ENCODE peak calls at places on chromosomes 5 and 9, in seven cellular contexts. One of them, this sample, is unnamed.

GRCh38 chr9:101409079-101409477 is 10.4 kb downstream of the ZNF189 start:
- DNase-seq in brain microvascular endothelial cell: no peak
- DNase-seq in foreskin fibroblast: no peak
- DNase-seq in gastrocnemius medialis: no peak
- DNase-seq in H1: no peak
- DNase-seq in stomach: no peak
- DNase-seq in A549: peak
- DNase-seq in this sample: no peak

GRCh38 chr5:90477816-90478215 is 3.2 kb downstream of the POLR3G start:
- DNase-seq in brain microvascular endothelial cell: no peak
- DNase-seq in foreskin fibroblast: no peak
- DNase-seq in gastrocnemius medialis: no peak
- DNase-seq in H1: no peak
- DNase-seq in stomach: no peak
- DNase-seq in A549: no peak
- DNase-seq in this sample: no peak

GRCh38 chr5:1763548-1763911 is 36.1 kb downstream of the MRPL36 start:
- DNase-seq in brain microvascular endothelial cell: peak
- DNase-seq in foreskin fibroblast: peak
- DNase-seq in gastrocnemius medialis: no peak
- DNase-seq in H1: peak
- DNase-seq in stomach: no peak
- DNase-seq in A549: peak
- DNase-seq in this sample: peak

GRCh38 chr5:44511596-44511995 is 122.4 kb upstream of the FGF10 start:
- DNase-seq in brain microvascular endothelial cell: no peak
- DNase-seq in foreskin fibroblast: no peak
- DNase-seq in gastrocnemius medialis: no peak
- DNase-seq in H1: no peak
- DNase-seq in stomach: no peak
- DNase-seq in A549: no peak
- DNase-seq in this sample: no peak

GRCh38 chr9:87443006-87443405 is 54.7 kb upstream of the DAPK1 start:
- DNase-seq in brain microvascular endothelial cell: no peak
- DNase-seq in foreskin fibroblast: no peak
- DNase-seq in gastrocnemius medialis: no peak
- DNase-seq in H1: no peak
- DNase-seq in stomach: no peak
- DNase-seq in A549: no peak
- DNase-seq in this sample: no peak

GRCh38 chr9:92196909-92197308 is 81.7 kb upstream of the SPTLC1 start:
- DNase-seq in brain microvascular endothelial cell: peak
- DNase-seq in foreskin fibroblast: peak
- DNase-seq in gastrocnemius medialis: no peak
- DNase-seq in H1: no peak
- DNase-seq in stomach: no peak
- DNase-seq in A549: no peak
- DNase-seq in this sample: peak

GRCh38 chr9:36946653-36947052 is 87.4 kb downstream of the PAX5 start:
- DNase-seq in brain microvascular endothelial cell: no peak
- DNase-seq in foreskin fibroblast: peak
- DNase-seq in gastrocnemius medialis: no peak
- DNase-seq in H1: no peak
- DNase-seq in stomach: no peak
- DNase-seq in A549: no peak
- DNase-seq in this sample: no peak

GRCh38 chr9:104881991-104882555 is 45.9 kb downstream of the ABCA1 start:
- DNase-seq in brain microvascular endothelial cell: no peak
- DNase-seq in foreskin fibroblast: peak
- DNase-seq in gastrocnemius medialis: no peak
- DNase-seq in H1: no peak
- DNase-seq in stomach: no peak
- DNase-seq in A549: no peak
- DNase-seq in this sample: no peak

GRCh38 chr9:131657031-131657377 is 82.9 kb downstream of the RAPGEF1 start:
- DNase-seq in brain microvascular endothelial cell: no peak
- DNase-seq in foreskin fibroblast: no peak
- DNase-seq in gastrocnemius medialis: peak
- DNase-seq in H1: no peak
- DNase-seq in stomach: no peak
- DNase-seq in A549: no peak
- DNase-seq in this sample: no peak

GRCh38 chr9:87657893-87658292 is 68.0 kb upstream of the CTSL start:
- DNase-seq in brain microvascular endothelial cell: no peak
- DNase-seq in foreskin fibroblast: no peak
- DNase-seq in gastrocnemius medialis: no peak
- DNase-seq in H1: no peak
- DNase-seq in stomach: no peak
- DNase-seq in A549: no peak
- DNase-seq in this sample: no peak

GRCh38 chr9:116450378-116451139 is 236.5 kb upstream of the TRIM32 start:
- DNase-seq in brain microvascular endothelial cell: peak
- DNase-seq in foreskin fibroblast: peak
- DNase-seq in gastrocnemius medialis: no peak
- DNase-seq in H1: no peak
- DNase-seq in stomach: no peak
- DNase-seq in A549: no peak
- DNase-seq in this sample: peak

GRCh38 chr5:157026789-157027424 is 32.0 kb downstream of the HAVCR1 start:
- DNase-seq in brain microvascular endothelial cell: no peak
- DNase-seq in foreskin fibroblast: no peak
- DNase-seq in gastrocnemius medialis: no peak
- DNase-seq in H1: peak
- DNase-seq in stomach: no peak
- DNase-seq in A549: peak
- DNase-seq in this sample: peak

GRCh38 chr5:25964009-25964372 is 1074.4 kb downstream of the CDH9 start:
- DNase-seq in brain microvascular endothelial cell: no peak
- DNase-seq in foreskin fibroblast: no peak
- DNase-seq in gastrocnemius medialis: no peak
- DNase-seq in H1: no peak
- DNase-seq in stomach: no peak
- DNase-seq in A549: no peak
- DNase-seq in this sample: no peak

GRCh38 chr5:159905496-159905895 is 10.8 kb upstream of the ADRA1B start:
- DNase-seq in brain microvascular endothelial cell: peak
- DNase-seq in foreskin fibroblast: peak
- DNase-seq in gastrocnemius medialis: no peak
- DNase-seq in H1: no peak
- DNase-seq in stomach: no peak
- DNase-seq in A549: peak
- DNase-seq in this sample: peak

GRCh38 chr5:75331095-75332090 is 5.6 kb upstream of the HMGCR start:
- DNase-seq in brain microvascular endothelial cell: no peak
- DNase-seq in foreskin fibroblast: no peak
- DNase-seq in gastrocnemius medialis: no peak
- DNase-seq in H1: no peak
- DNase-seq in stomach: no peak
- DNase-seq in A549: peak
- DNase-seq in this sample: no peak

GRCh38 chr5:83467315-83468044 is 4.1 kb upstream of the VCAN start:
- DNase-seq in brain microvascular endothelial cell: peak
- DNase-seq in foreskin fibroblast: peak
- DNase-seq in gastrocnemius medialis: no peak
- DNase-seq in H1: no peak
- DNase-seq in stomach: no peak
- DNase-seq in A549: no peak
- DNase-seq in this sample: no peak

GRCh38 chr9:131578016-131578415 is 32.7 kb downstream of the PRRT1B start:
- DNase-seq in brain microvascular endothelial cell: no peak
- DNase-seq in foreskin fibroblast: no peak
- DNase-seq in gastrocnemius medialis: no peak
- DNase-seq in H1: no peak
- DNase-seq in stomach: no peak
- DNase-seq in A549: no peak
- DNase-seq in this sample: no peak

GRCh38 chr9:2955616-2956015 is 111.7 kb upstream of the PUM3 start:
- DNase-seq in brain microvascular endothelial cell: no peak
- DNase-seq in foreskin fibroblast: no peak
- DNase-seq in gastrocnemius medialis: no peak
- DNase-seq in H1: no peak
- DNase-seq in stomach: no peak
- DNase-seq in A549: no peak
- DNase-seq in this sample: no peak

GRCh38 chr5:62617943-62618342 is 39.3 kb downstream of the LRRC70 start:
- DNase-seq in brain microvascular endothelial cell: no peak
- DNase-seq in foreskin fibroblast: no peak
- DNase-seq in gastrocnemius medialis: no peak
- DNase-seq in H1: no peak
- DNase-seq in stomach: no peak
- DNase-seq in A549: no peak
- DNase-seq in this sample: no peak

GRCh38 chr9:137049544-137050449 is 3.8 kb upstream of the NPDC1 start:
- DNase-seq in brain microvascular endothelial cell: no peak
- DNase-seq in foreskin fibroblast: peak
- DNase-seq in gastrocnemius medialis: no peak
- DNase-seq in H1: peak
- DNase-seq in stomach: peak
- DNase-seq in A549: peak
- DNase-seq in this sample: peak

GRCh38 chr9:87083986-87084385 is 136.7 kb upstream of the GAS1 start:
- DNase-seq in brain microvascular endothelial cell: no peak
- DNase-seq in foreskin fibroblast: no peak
- DNase-seq in gastrocnemius medialis: no peak
- DNase-seq in H1: no peak
- DNase-seq in stomach: no peak
- DNase-seq in A549: no peak
- DNase-seq in this sample: no peak

GRCh38 chr5:141809697-141810096 is 68.5 kb downstream of the PCDH1 start:
- DNase-seq in brain microvascular endothelial cell: no peak
- DNase-seq in foreskin fibroblast: no peak
- DNase-seq in gastrocnemius medialis: no peak
- DNase-seq in H1: no peak
- DNase-seq in stomach: no peak
- DNase-seq in A549: no peak
- DNase-seq in this sample: no peak

GRCh38 chr5:1039210-1039548 is 30.6 kb downstream of the NKD2 start:
- DNase-seq in brain microvascular endothelial cell: no peak
- DNase-seq in foreskin fibroblast: no peak
- DNase-seq in gastrocnemius medialis: no peak
- DNase-seq in H1: no peak
- DNase-seq in stomach: no peak
- DNase-seq in A549: no peak
- DNase-seq in this sample: no peak

GRCh38 chr5:173573126-173573960 is 43.1 kb downstream of the BOD1 start:
- DNase-seq in brain microvascular endothelial cell: peak
- DNase-seq in foreskin fibroblast: peak
- DNase-seq in gastrocnemius medialis: peak
- DNase-seq in H1: peak
- DNase-seq in stomach: peak
- DNase-seq in A549: peak
- DNase-seq in this sample: peak

GRCh38 chr5:52727001-52727400 is 60.7 kb upstream of the ITGA1 start:
- DNase-seq in brain microvascular endothelial cell: no peak
- DNase-seq in foreskin fibroblast: no peak
- DNase-seq in gastrocnemius medialis: no peak
- DNase-seq in H1: no peak
- DNase-seq in stomach: no peak
- DNase-seq in A549: no peak
- DNase-seq in this sample: no peak

GRCh38 chr5:23412515-23412914 is 94.9 kb upstream of the PRDM9 start:
- DNase-seq in brain microvascular endothelial cell: no peak
- DNase-seq in foreskin fibroblast: no peak
- DNase-seq in gastrocnemius medialis: no peak
- DNase-seq in H1: no peak
- DNase-seq in stomach: no peak
- DNase-seq in A549: no peak
- DNase-seq in this sample: no peak

GRCh38 chr9:109640232-109641078 is 139.5 kb upstream of the PALM2AKAP2 start:
- DNase-seq in brain microvascular endothelial cell: peak
- DNase-seq in foreskin fibroblast: peak
- DNase-seq in gastrocnemius medialis: peak
- DNase-seq in H1: peak
- DNase-seq in stomach: peak
- DNase-seq in A549: peak
- DNase-seq in this sample: peak

GRCh38 chr5:58090704-58091103 is 369.2 kb downstream of the PLK2 start:
- DNase-seq in brain microvascular endothelial cell: no peak
- DNase-seq in foreskin fibroblast: no peak
- DNase-seq in gastrocnemius medialis: no peak
- DNase-seq in H1: no peak
- DNase-seq in stomach: no peak
- DNase-seq in A549: no peak
- DNase-seq in this sample: no peak

GRCh38 chr5:142020122-142020659 is 7.4 kb upstream of the GNPDA1 start:
- DNase-seq in brain microvascular endothelial cell: no peak
- DNase-seq in foreskin fibroblast: no peak
- DNase-seq in gastrocnemius medialis: no peak
- DNase-seq in H1: no peak
- DNase-seq in stomach: no peak
- DNase-seq in A549: no peak
- DNase-seq in this sample: no peak

GRCh38 chr5:28808967-28809810 is 1770.8 kb upstream of the CDH9 start:
- DNase-seq in brain microvascular endothelial cell: no peak
- DNase-seq in foreskin fibroblast: no peak
- DNase-seq in gastrocnemius medialis: no peak
- DNase-seq in H1: no peak
- DNase-seq in stomach: no peak
- DNase-seq in A549: no peak
- DNase-seq in this sample: no peak
- H3K4me3 ChIP-seq in brain microvascular endothelial cell: no peak
- H3K4me3 ChIP-seq in foreskin fibroblast: no peak
- H3K4me3 ChIP-seq in gastrocnemius medialis: no peak
- H3K4me3 ChIP-seq in H1: no peak
- H3K4me3 ChIP-seq in stomach: no peak
- H3K4me3 ChIP-seq in A549: no peak
- H3K4me3 ChIP-seq in this sample: no peak

DNA sequence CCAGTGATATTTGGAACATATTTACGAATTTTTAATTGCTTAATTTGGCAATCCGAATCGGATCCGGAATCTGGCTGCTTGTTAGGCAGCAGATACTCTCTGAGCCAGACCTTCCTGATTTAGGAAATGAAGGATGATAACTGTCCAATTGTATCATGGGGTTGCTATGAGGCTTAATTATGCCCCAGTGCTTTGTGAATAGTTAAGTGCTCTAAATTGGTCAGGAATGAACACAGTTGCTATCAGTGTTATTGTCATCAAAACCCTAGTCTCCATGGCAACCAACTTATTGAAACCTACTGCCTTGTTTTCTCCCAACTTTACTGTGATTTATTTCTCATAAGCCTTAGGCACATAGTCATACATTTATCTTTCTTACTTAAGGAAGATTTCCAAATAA is 47.9 kb downstream of the MAMDC2 start:
- DNase-seq in brain microvascular endothelial cell: no peak
- DNase-seq in foreskin fibroblast: no peak
- DNase-seq in gastrocnemius medialis: no peak
- DNase-seq in H1: no peak
- DNase-seq in stomach: no peak
- DNase-seq in A549: no peak
- DNase-seq in this sample: no peak
- H3K4me3 ChIP-seq in brain microvascular endothelial cell: no peak
- H3K4me3 ChIP-seq in foreskin fibroblast: no peak
- H3K4me3 ChIP-seq in gastrocnemius medialis: no peak
- H3K4me3 ChIP-seq in H1: no peak
- H3K4me3 ChIP-seq in stomach: no peak
- H3K4me3 ChIP-seq in A549: no peak
- H3K4me3 ChIP-seq in this sample: no peak

GRCh38 chr5:154461531-154461930 is 15.7 kb downstream of the SAP30L start:
- DNase-seq in brain microvascular endothelial cell: peak
- DNase-seq in foreskin fibroblast: peak
- DNase-seq in gastrocnemius medialis: no peak
- DNase-seq in H1: no peak
- DNase-seq in stomach: no peak
- DNase-seq in A549: peak
- DNase-seq in this sample: no peak
- H3K4me3 ChIP-seq in brain microvascular endothelial cell: no peak
- H3K4me3 ChIP-seq in foreskin fibroblast: no peak
- H3K4me3 ChIP-seq in gastrocnemius medialis: no peak
- H3K4me3 ChIP-seq in H1: no peak
- H3K4me3 ChIP-seq in stomach: no peak
- H3K4me3 ChIP-seq in A549: no peak
- H3K4me3 ChIP-seq in this sample: no peak

GRCh38 chr5:4212071-4212739 is 616.6 kb downstream of the IRX1 start:
- DNase-seq in brain microvascular endothelial cell: no peak
- DNase-seq in foreskin fibroblast: no peak
- DNase-seq in gastrocnemius medialis: no peak
- DNase-seq in H1: no peak
- DNase-seq in stomach: no peak
- DNase-seq in A549: no peak
- DNase-seq in this sample: no peak
- H3K4me3 ChIP-seq in brain microvascular endothelial cell: no peak
- H3K4me3 ChIP-seq in foreskin fibroblast: no peak
- H3K4me3 ChIP-seq in gastrocnemius medialis: no peak
- H3K4me3 ChIP-seq in H1: no peak
- H3K4me3 ChIP-seq in stomach: no peak
- H3K4me3 ChIP-seq in A549: no peak
- H3K4me3 ChIP-seq in this sample: no peak

This sample was measured in hepatocyte.